ENCODE peak calls at places on chromosomes 12 and 14, in eight cellular contexts. One of them, this sample, is unnamed.

GRCh38 chr14:34699873-34700621 is 14.3 kb downstream of the CFL2 start:
- DNase-seq in Panc1: peak; percentile 93
- DNase-seq in SK-N-SH: peak; percentile 43
- DNase-seq in breast epithelium: no peak
- DNase-seq in esophagus muscularis mucosa: no peak
- DNase-seq in GM23338: no peak
- DNase-seq in endothelial cell of umbilical vein: peak; percentile 93
- DNase-seq in HepG2: peak; percentile 89
- DNase-seq in this sample: no peak

GRCh38 chr12:57611116-57611809 is at the start of gene ARHGEF25:
- DNase-seq in GM23338: peak; percentile 81
- DNase-seq in esophagus muscularis mucosa: no peak
- DNase-seq in SK-N-SH: peak; percentile 97
- DNase-seq in HepG2: peak; percentile 41
- DNase-seq in endothelial cell of umbilical vein: peak; percentile 24
- DNase-seq in Panc1: no peak
- DNase-seq in breast epithelium: peak; percentile 56
- DNase-seq in this sample: peak; percentile 93

GRCh38 chr12:18595406-18595805 is 142.4 kb downstream of the PLCZ1 start:
- DNase-seq in breast epithelium: no peak
- DNase-seq in esophagus muscularis mucosa: no peak
- DNase-seq in SK-N-SH: no peak
- DNase-seq in GM23338: peak; percentile 29
- DNase-seq in Panc1: no peak
- DNase-seq in HepG2: no peak
- DNase-seq in endothelial cell of umbilical vein: no peak
- DNase-seq in this sample: no peak

GRCh38 chr12:113424915-113425823 is 3.0 kb downstream of the SDSL start:
- DNase-seq in GM23338: peak; percentile 71
- DNase-seq in Panc1: no peak
- DNase-seq in HepG2: peak; percentile 16
- DNase-seq in SK-N-SH: peak; percentile 78
- DNase-seq in endothelial cell of umbilical vein: peak; percentile 64
- DNase-seq in esophagus muscularis mucosa: no peak
- DNase-seq in breast epithelium: no peak
- DNase-seq in this sample: no peak

GRCh38 chr12:8829128-8829524 is 6.7 kb downstream of the A2ML1 start:
- DNase-seq in breast epithelium: no peak
- DNase-seq in HepG2: no peak
- DNase-seq in GM23338: no peak
- DNase-seq in Panc1: no peak
- DNase-seq in esophagus muscularis mucosa: no peak
- DNase-seq in endothelial cell of umbilical vein: no peak
- DNase-seq in SK-N-SH: no peak
- DNase-seq in this sample: no peak

GRCh38 chr12:64720884-64721283 is 38.3 kb downstream of the GNS start:
- DNase-seq in SK-N-SH: no peak
- DNase-seq in Panc1: no peak
- DNase-seq in esophagus muscularis mucosa: no peak
- DNase-seq in endothelial cell of umbilical vein: no peak
- DNase-seq in HepG2: no peak
- DNase-seq in GM23338: no peak
- DNase-seq in breast epithelium: no peak
- DNase-seq in this sample: no peak

GRCh38 chr14:32342854-32343200 is 13.7 kb downstream of the AKAP6 start:
- DNase-seq in esophagus muscularis mucosa: no peak
- DNase-seq in Panc1: no peak
- DNase-seq in HepG2: no peak
- DNase-seq in GM23338: peak; percentile 44
- DNase-seq in endothelial cell of umbilical vein: no peak
- DNase-seq in SK-N-SH: no peak
- DNase-seq in breast epithelium: no peak
- DNase-seq in this sample: no peak

GRCh38 chr12:51441583-51441982 is 17.0 kb downstream of the SLC4A8 start:
- DNase-seq in GM23338: no peak
- DNase-seq in Panc1: no peak
- DNase-seq in esophagus muscularis mucosa: no peak
- DNase-seq in breast epithelium: no peak
- DNase-seq in endothelial cell of umbilical vein: no peak
- DNase-seq in HepG2: no peak
- DNase-seq in SK-N-SH: no peak
- DNase-seq in this sample: no peak

GRCh38 chr12:1531654-1532366 is 62.6 kb downstream of the FBXL14 start:
- DNase-seq in esophagus muscularis mucosa: no peak
- DNase-seq in endothelial cell of umbilical vein: no peak
- DNase-seq in GM23338: no peak
- DNase-seq in SK-N-SH: no peak
- DNase-seq in Panc1: no peak
- DNase-seq in HepG2: no peak
- DNase-seq in breast epithelium: no peak
- DNase-seq in this sample: no peak

GRCh38 chr14:31990959-31991541 is 86.1 kb upstream of the ARHGAP5 start:
- DNase-seq in HepG2: peak; percentile 77
- DNase-seq in GM23338: no peak
- DNase-seq in SK-N-SH: no peak
- DNase-seq in breast epithelium: no peak
- DNase-seq in Panc1: no peak
- DNase-seq in endothelial cell of umbilical vein: peak; percentile 23
- DNase-seq in esophagus muscularis mucosa: no peak
- DNase-seq in this sample: no peak

GRCh38 chr14:80636071-80636470 is 305.5 kb downstream of the CEP128 start:
- DNase-seq in HepG2: no peak
- DNase-seq in GM23338: peak; percentile 63
- DNase-seq in esophagus muscularis mucosa: no peak
- DNase-seq in endothelial cell of umbilical vein: no peak
- DNase-seq in breast epithelium: no peak
- DNase-seq in SK-N-SH: no peak
- DNase-seq in Panc1: no peak
- DNase-seq in this sample: no peak

GRCh38 chr14:22460461-22461195 is 128.4 kb downstream of the DAD1 start:
- DNase-seq in esophagus muscularis mucosa: no peak
- DNase-seq in SK-N-SH: no peak
- DNase-seq in breast epithelium: no peak
- DNase-seq in endothelial cell of umbilical vein: no peak
- DNase-seq in GM23338: no peak
- DNase-seq in HepG2: no peak
- DNase-seq in Panc1: no peak
- DNase-seq in this sample: no peak

GRCh38 chr14:81516941-81517797 is 16.5 kb downstream of the SEL1L start:
- DNase-seq in GM23338: peak; percentile 62
- DNase-seq in SK-N-SH: no peak
- DNase-seq in HepG2: peak; percentile 83
- DNase-seq in endothelial cell of umbilical vein: peak; percentile 35
- DNase-seq in breast epithelium: no peak
- DNase-seq in Panc1: no peak
- DNase-seq in esophagus muscularis mucosa: no peak
- DNase-seq in this sample: peak; percentile 74

GRCh38 chr14:99981806-99982205 is 83.4 kb upstream of the EVL start:
- DNase-seq in Panc1: no peak
- DNase-seq in breast epithelium: no peak
- DNase-seq in endothelial cell of umbilical vein: no peak
- DNase-seq in HepG2: no peak
- DNase-seq in esophagus muscularis mucosa: no peak
- DNase-seq in SK-N-SH: no peak
- DNase-seq in GM23338: peak; percentile 20
- DNase-seq in this sample: no peak

GRCh38 chr12:128807161-128807724 is 16.5 kb downstream of the SLC15A4 start:
- DNase-seq in esophagus muscularis mucosa: no peak
- DNase-seq in HepG2: no peak
- DNase-seq in Panc1: no peak
- DNase-seq in breast epithelium: no peak
- DNase-seq in SK-N-SH: no peak
- DNase-seq in endothelial cell of umbilical vein: no peak
- DNase-seq in GM23338: no peak
- DNase-seq in this sample: peak; percentile 48

GRCh38 chr14:54652188-54652889 is 85.4 kb downstream of the SAMD4A start:
- DNase-seq in esophagus muscularis mucosa: peak; percentile 94
- DNase-seq in SK-N-SH: no peak
- DNase-seq in HepG2: peak; percentile 91
- DNase-seq in endothelial cell of umbilical vein: peak; percentile 96
- DNase-seq in breast epithelium: peak; percentile 91
- DNase-seq in GM23338: peak; percentile 97
- DNase-seq in Panc1: peak; percentile 78
- DNase-seq in this sample: peak; percentile 97
- TF ChIP-seq POLR2AphosphoS5 in esophagus muscularis mucosa: peak; percentile 87
- TF ChIP-seq POLR2AphosphoS5 in SK-N-SH: peak; percentile 77
- TF ChIP-seq POLR2AphosphoS5 in HepG2: no peak
- TF ChIP-seq POLR2AphosphoS5 in endothelial cell of umbilical vein: peak; percentile 88
- TF ChIP-seq POLR2AphosphoS5 in breast epithelium: peak; percentile 90
- TF ChIP-seq POLR2AphosphoS5 in GM23338: no peak
- TF ChIP-seq POLR2AphosphoS5 in Panc1: peak; percentile 29
- TF ChIP-seq POLR2AphosphoS5 in this sample: peak; percentile 90

GRCh38 chr14:56005580-56006053 is 112.6 kb upstream of the PELI2 start:
- DNase-seq in HepG2: no peak
- DNase-seq in SK-N-SH: no peak
- DNase-seq in GM23338: no peak
- DNase-seq in endothelial cell of umbilical vein: no peak
- DNase-seq in breast epithelium: no peak
- DNase-seq in esophagus muscularis mucosa: no peak
- DNase-seq in Panc1: no peak
- DNase-seq in this sample: no peak

GRCh38 chr14:56002316-56002715 is 115.9 kb upstream of the PELI2 start:
- DNase-seq in HepG2: no peak
- DNase-seq in endothelial cell of umbilical vein: no peak
- DNase-seq in breast epithelium: no peak
- DNase-seq in SK-N-SH: no peak
- DNase-seq in esophagus muscularis mucosa: no peak
- DNase-seq in Panc1: no peak
- DNase-seq in GM23338: no peak
- DNase-seq in this sample: no peak

GRCh38 chr14:56002876-56003625 is 115.2 kb upstream of the PELI2 start:
- DNase-seq in Panc1: no peak
- DNase-seq in SK-N-SH: no peak
- DNase-seq in GM23338: peak; percentile 23
- DNase-seq in breast epithelium: no peak
- DNase-seq in endothelial cell of umbilical vein: no peak
- DNase-seq in esophagus muscularis mucosa: no peak
- DNase-seq in HepG2: no peak
- DNase-seq in this sample: no peak

GRCh38 chr14:56004323-56004722 is 113.9 kb upstream of the PELI2 start:
- DNase-seq in SK-N-SH: no peak
- DNase-seq in esophagus muscularis mucosa: no peak
- DNase-seq in Panc1: no peak
- DNase-seq in endothelial cell of umbilical vein: no peak
- DNase-seq in GM23338: no peak
- DNase-seq in breast epithelium: no peak
- DNase-seq in HepG2: no peak
- DNase-seq in this sample: no peak

DNA sequence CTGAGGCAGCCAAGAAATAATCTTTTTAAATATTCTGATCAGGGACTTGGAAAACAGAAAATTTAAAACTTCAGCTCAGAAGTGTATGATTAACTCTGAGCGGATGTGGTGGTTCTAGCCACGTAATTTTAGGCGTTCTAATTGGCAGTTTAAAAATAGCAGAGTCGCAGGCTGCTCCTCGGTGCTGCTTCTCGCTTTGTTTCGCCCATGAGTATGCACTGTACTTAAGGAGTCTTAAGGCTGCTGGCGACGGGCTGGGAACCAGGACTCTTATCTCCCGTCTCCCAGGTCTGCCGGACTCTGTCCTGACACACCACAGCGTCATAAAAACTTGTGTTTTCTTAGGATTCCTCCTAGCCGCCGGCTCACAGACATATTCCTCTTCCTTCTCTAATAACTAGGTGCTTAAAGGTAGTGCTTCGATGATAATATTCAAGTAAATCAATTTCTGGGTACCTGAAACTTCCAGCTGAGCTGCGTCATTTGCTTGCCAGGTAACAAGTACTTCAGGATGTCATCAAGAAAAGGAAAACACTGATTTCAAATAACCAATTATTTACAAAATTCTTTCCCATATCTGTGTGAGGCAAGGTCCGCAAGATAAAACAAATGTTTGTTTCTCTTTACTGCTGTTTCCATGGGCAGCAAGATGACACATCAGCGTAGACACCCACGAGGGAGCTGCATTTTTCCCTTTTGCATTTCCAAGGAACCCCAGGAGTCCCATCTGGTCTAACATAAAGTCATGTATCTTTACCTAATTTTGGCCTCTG is 113.2 kb upstream of the PELI2 start:
- DNase-seq in breast epithelium: no peak
- DNase-seq in esophagus muscularis mucosa: no peak
- DNase-seq in GM23338: peak; percentile 65
- DNase-seq in HepG2: no peak
- DNase-seq in SK-N-SH: no peak
- DNase-seq in endothelial cell of umbilical vein: peak; percentile 8
- DNase-seq in Panc1: no peak
- DNase-seq in this sample: no peak
- H3K27ac ChIP-seq in breast epithelium: peak overlapping the region; percentile 74
- H3K27ac ChIP-seq in esophagus muscularis mucosa: no peak overlapping the region
- H3K27ac ChIP-seq in GM23338: peak overlapping the region; percentile 28
- H3K27ac ChIP-seq in HepG2: no peak overlapping the region
- H3K27ac ChIP-seq in SK-N-SH: no peak overlapping the region
- H3K27ac ChIP-seq in endothelial cell of umbilical vein: no peak overlapping the region
- H3K27ac ChIP-seq in Panc1: no peak overlapping the region
- H3K27ac ChIP-seq in this sample: peak overlapping the region; percentile 29

GRCh38 chr14:94026886-94027469 is 838 bp downstream of the OTUB2 start:
- DNase-seq in HepG2: no peak
- DNase-seq in SK-N-SH: no peak
- DNase-seq in breast epithelium: no peak
- DNase-seq in Panc1: no peak
- DNase-seq in esophagus muscularis mucosa: no peak
- DNase-seq in endothelial cell of umbilical vein: no peak
- DNase-seq in GM23338: peak; percentile 42
- DNase-seq in this sample: no peak
- TF ChIP-seq POLR2AphosphoS5 in HepG2: no peak
- TF ChIP-seq POLR2AphosphoS5 in SK-N-SH: no peak
- TF ChIP-seq POLR2AphosphoS5 in breast epithelium: no peak
- TF ChIP-seq POLR2AphosphoS5 in Panc1: no peak
- TF ChIP-seq POLR2AphosphoS5 in esophagus muscularis mucosa: no peak
- TF ChIP-seq POLR2AphosphoS5 in endothelial cell of umbilical vein: no peak
- TF ChIP-seq POLR2AphosphoS5 in GM23338: no peak
- TF ChIP-seq POLR2AphosphoS5 in this sample: no peak

GRCh38 chr14:52069617-52070431 is 965 bp upstream of the NID2 start:
- DNase-seq in Panc1: no peak
- DNase-seq in HepG2: no peak
- DNase-seq in esophagus muscularis mucosa: peak; percentile 92
- DNase-seq in breast epithelium: no peak
- DNase-seq in endothelial cell of umbilical vein: no peak
- DNase-seq in SK-N-SH: no peak
- DNase-seq in GM23338: peak; percentile 76
- DNase-seq in this sample: peak; percentile 82

GRCh38 chr14:52071675-52072074 is 2.8 kb upstream of the NID2 start:
- DNase-seq in SK-N-SH: no peak
- DNase-seq in Panc1: no peak
- DNase-seq in endothelial cell of umbilical vein: peak; percentile 61
- DNase-seq in HepG2: no peak
- DNase-seq in GM23338: peak; percentile 64
- DNase-seq in breast epithelium: no peak
- DNase-seq in esophagus muscularis mucosa: peak; percentile 75
- DNase-seq in this sample: no peak

GRCh38 chr14:52068741-52069616 is at the start of gene NID2:
- DNase-seq in Panc1: no peak
- DNase-seq in endothelial cell of umbilical vein: peak; percentile 68
- DNase-seq in GM23338: peak; percentile 95
- DNase-seq in HepG2: peak; percentile 20
- DNase-seq in SK-N-SH: peak; percentile 98
- DNase-seq in breast epithelium: peak; percentile 45
- DNase-seq in esophagus muscularis mucosa: peak; percentile 95
- DNase-seq in this sample: peak; percentile 97

GRCh38 chr14:52064174-52064573 is 4.7 kb downstream of the NID2 start:
- DNase-seq in GM23338: no peak
- DNase-seq in endothelial cell of umbilical vein: no peak
- DNase-seq in SK-N-SH: no peak
- DNase-seq in esophagus muscularis mucosa: peak; percentile 82
- DNase-seq in breast epithelium: no peak
- DNase-seq in Panc1: no peak
- DNase-seq in HepG2: no peak
- DNase-seq in this sample: no peak

GRCh38 chr14:52067873-52068740 is 752 bp downstream of the NID2 start:
- DNase-seq in breast epithelium: no peak
- DNase-seq in GM23338: peak; percentile 66
- DNase-seq in endothelial cell of umbilical vein: peak; percentile 41
- DNase-seq in HepG2: no peak
- DNase-seq in SK-N-SH: peak; percentile 62
- DNase-seq in esophagus muscularis mucosa: peak; percentile 92
- DNase-seq in Panc1: no peak
- DNase-seq in this sample: peak; percentile 74
- H3K27ac ChIP-seq in breast epithelium: peak overlapping the region; percentile 87
- H3K27ac ChIP-seq in GM23338: no peak overlapping the region
- H3K27ac ChIP-seq in endothelial cell of umbilical vein: no peak overlapping the region
- H3K27ac ChIP-seq in HepG2: no peak overlapping the region
- H3K27ac ChIP-seq in SK-N-SH: peak overlapping the region; percentile 2
- H3K27ac ChIP-seq in esophagus muscularis mucosa: peak overlapping the region; percentile 95
- H3K27ac ChIP-seq in Panc1: no peak overlapping the region
- H3K27ac ChIP-seq in this sample: peak overlapping the region; percentile 93